ENCODE peak calls at places on chromosomes 4 and X, in ten cellular contexts. One of them, this sample, is unnamed.
A peak's percentile ranks its signal among the peaks of the same experiment; 100 is the strongest.

GRCh38 chr4:173169178-173169427 is 492 bp downstream of the GALNT7 start:
- DNase-seq in HFFc6: no peak
- DNase-seq in endothelial cell: no peak
- DNase-seq in choroid plexus epithelial cell: no peak
- DNase-seq in AG09319: no peak
- DNase-seq in left ventricle myocardium inferior: no peak
- DNase-seq in retinal pigment epithelial cell: no peak
- DNase-seq in AG10803: no peak
- DNase-seq in Panc1: no peak
- DNase-seq in suprapubic skin: no peak
- DNase-seq in this sample: no peak

GRCh38 chr4:105225500-105225899 is 78.8 kb downstream of the TET2 start:
- DNase-seq in HFFc6: no peak
- DNase-seq in endothelial cell: no peak
- DNase-seq in choroid plexus epithelial cell: peak; percentile 4
- DNase-seq in AG09319: no peak
- DNase-seq in left ventricle myocardium inferior: no peak
- DNase-seq in retinal pigment epithelial cell: no peak
- DNase-seq in AG10803: no peak
- DNase-seq in Panc1: no peak
- DNase-seq in suprapubic skin: no peak
- DNase-seq in this sample: no peak

GRCh38 chr4:117455088-117455487 is 369.7 kb upstream of the TRAM1L1 start:
- DNase-seq in HFFc6: no peak
- DNase-seq in endothelial cell: no peak
- DNase-seq in choroid plexus epithelial cell: no peak
- DNase-seq in AG09319: no peak
- DNase-seq in left ventricle myocardium inferior: no peak
- DNase-seq in retinal pigment epithelial cell: no peak
- DNase-seq in AG10803: no peak
- DNase-seq in Panc1: no peak
- DNase-seq in suprapubic skin: no peak
- DNase-seq in this sample: no peak

GRCh38 chrX:150848914-150849365 is 49.5 kb downstream of the CD99L2 start:
- DNase-seq in HFFc6: no peak
- DNase-seq in endothelial cell: no peak
- DNase-seq in choroid plexus epithelial cell: peak; percentile 71
- DNase-seq in AG09319: no peak
- DNase-seq in left ventricle myocardium inferior: no peak
- DNase-seq in retinal pigment epithelial cell: no peak
- DNase-seq in AG10803: no peak
- DNase-seq in Panc1: peak; percentile 95
- DNase-seq in suprapubic skin: no peak
- DNase-seq in this sample: no peak

GRCh38 chr4:9867746-9868425 is 86.5 kb downstream of the DRD5 start:
- DNase-seq in HFFc6: no peak
- DNase-seq in endothelial cell: no peak
- DNase-seq in choroid plexus epithelial cell: no peak
- DNase-seq in AG09319: no peak
- DNase-seq in left ventricle myocardium inferior: no peak
- DNase-seq in retinal pigment epithelial cell: no peak
- DNase-seq in AG10803: no peak
- DNase-seq in Panc1: no peak
- DNase-seq in suprapubic skin: no peak
- DNase-seq in this sample: no peak

GRCh38 chr4:1195894-1196401 is 23.6 kb upstream of the SPON2 start:
- DNase-seq in HFFc6: no peak
- DNase-seq in endothelial cell: no peak
- DNase-seq in choroid plexus epithelial cell: no peak
- DNase-seq in AG09319: no peak
- DNase-seq in left ventricle myocardium inferior: no peak
- DNase-seq in retinal pigment epithelial cell: no peak
- DNase-seq in AG10803: no peak
- DNase-seq in Panc1: no peak
- DNase-seq in suprapubic skin: peak; percentile 51
- DNase-seq in this sample: no peak

GRCh38 chr4:8906991-8907595 is 35.5 kb upstream of the HMX1 start:
- DNase-seq in HFFc6: no peak
- DNase-seq in endothelial cell: no peak
- DNase-seq in choroid plexus epithelial cell: no peak
- DNase-seq in AG09319: no peak
- DNase-seq in left ventricle myocardium inferior: no peak
- DNase-seq in retinal pigment epithelial cell: no peak
- DNase-seq in AG10803: no peak
- DNase-seq in Panc1: no peak
- DNase-seq in suprapubic skin: peak; percentile 33
- DNase-seq in this sample: no peak

GRCh38 chr4:1785592-1785991 is 7.5 kb upstream of the FGFR3 start:
- DNase-seq in HFFc6: no peak
- DNase-seq in endothelial cell: no peak
- DNase-seq in choroid plexus epithelial cell: no peak
- DNase-seq in AG09319: no peak
- DNase-seq in left ventricle myocardium inferior: no peak
- DNase-seq in retinal pigment epithelial cell: no peak
- DNase-seq in AG10803: no peak
- DNase-seq in Panc1: no peak
- DNase-seq in suprapubic skin: no peak
- DNase-seq in this sample: no peak

DNA sequence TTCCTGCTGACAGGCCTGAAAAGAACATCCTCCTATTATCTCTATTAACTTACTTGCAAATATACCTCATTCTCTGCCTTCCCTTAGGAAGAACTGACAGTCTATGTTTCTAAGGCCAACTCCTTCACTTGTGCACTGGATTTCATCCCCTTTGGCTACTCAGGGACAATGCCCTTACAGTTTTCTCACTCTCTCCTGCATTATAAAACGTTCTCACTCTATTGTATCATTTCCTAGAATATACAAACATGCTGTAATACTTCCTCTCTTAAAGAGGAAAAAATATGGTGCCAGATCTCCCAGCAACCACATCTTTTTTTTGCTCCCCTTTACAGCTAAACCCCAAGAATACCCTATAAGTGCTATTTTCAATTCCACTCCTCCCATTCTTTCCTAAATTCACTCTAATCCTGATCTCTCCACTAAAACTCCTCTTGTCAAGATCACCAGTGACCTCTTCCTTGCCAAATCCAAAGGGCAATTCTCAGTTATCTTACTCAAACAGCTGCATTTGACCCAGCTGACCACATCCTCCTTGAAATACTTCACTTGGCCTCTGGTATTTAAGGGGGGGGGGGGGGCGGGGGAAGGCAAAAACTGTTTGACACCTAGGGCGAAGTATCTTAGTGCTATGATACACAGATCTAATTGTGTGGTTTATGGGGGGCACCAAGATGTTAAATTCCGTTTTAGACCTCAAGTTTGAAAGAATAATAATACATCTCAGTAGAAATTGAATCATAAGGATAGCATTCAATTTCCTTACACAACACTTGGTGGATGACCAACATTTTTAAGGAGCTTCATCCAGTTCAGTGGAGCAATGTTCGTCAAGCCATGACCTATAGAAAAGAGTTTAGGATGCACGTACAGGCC is 1.6 kb downstream of the RCHY1 start:
- DNase-seq in HFFc6: peak; percentile 51
- DNase-seq in endothelial cell: peak; percentile 34
- DNase-seq in choroid plexus epithelial cell: peak; percentile 53
- DNase-seq in AG09319: no peak
- DNase-seq in left ventricle myocardium inferior: no peak
- DNase-seq in retinal pigment epithelial cell: no peak
- DNase-seq in AG10803: peak; percentile 77
- DNase-seq in Panc1: no peak
- DNase-seq in suprapubic skin: no peak
- DNase-seq in this sample: no peak
- TF ChIP-seq CTCF in HFFc6: no peak
- TF ChIP-seq CTCF in endothelial cell: no peak
- TF ChIP-seq CTCF in choroid plexus epithelial cell: no peak
- TF ChIP-seq CTCF in AG09319: no peak
- TF ChIP-seq CTCF in left ventricle myocardium inferior: no peak
- TF ChIP-seq CTCF in retinal pigment epithelial cell: no peak
- TF ChIP-seq CTCF in AG10803: no peak
- TF ChIP-seq CTCF in Panc1: no peak
- TF ChIP-seq CTCF in suprapubic skin: no peak
- TF ChIP-seq CTCF in this sample: no peak

GRCh38 chr4:43325220-43325967 is 432.9 kb downstream of the GRXCR1 start:
- DNase-seq in HFFc6: no peak
- DNase-seq in endothelial cell: no peak
- DNase-seq in choroid plexus epithelial cell: peak; percentile 36
- DNase-seq in AG09319: no peak
- DNase-seq in left ventricle myocardium inferior: no peak
- DNase-seq in retinal pigment epithelial cell: no peak
- DNase-seq in AG10803: no peak
- DNase-seq in Panc1: no peak
- DNase-seq in suprapubic skin: no peak
- DNase-seq in this sample: no peak
- TF ChIP-seq CTCF in HFFc6: no peak
- TF ChIP-seq CTCF in endothelial cell: no peak
- TF ChIP-seq CTCF in choroid plexus epithelial cell: no peak
- TF ChIP-seq CTCF in AG09319: no peak
- TF ChIP-seq CTCF in left ventricle myocardium inferior: no peak
- TF ChIP-seq CTCF in retinal pigment epithelial cell: no peak
- TF ChIP-seq CTCF in AG10803: no peak
- TF ChIP-seq CTCF in Panc1: no peak
- TF ChIP-seq CTCF in suprapubic skin: no peak
- TF ChIP-seq CTCF in this sample: no peak

DNA sequence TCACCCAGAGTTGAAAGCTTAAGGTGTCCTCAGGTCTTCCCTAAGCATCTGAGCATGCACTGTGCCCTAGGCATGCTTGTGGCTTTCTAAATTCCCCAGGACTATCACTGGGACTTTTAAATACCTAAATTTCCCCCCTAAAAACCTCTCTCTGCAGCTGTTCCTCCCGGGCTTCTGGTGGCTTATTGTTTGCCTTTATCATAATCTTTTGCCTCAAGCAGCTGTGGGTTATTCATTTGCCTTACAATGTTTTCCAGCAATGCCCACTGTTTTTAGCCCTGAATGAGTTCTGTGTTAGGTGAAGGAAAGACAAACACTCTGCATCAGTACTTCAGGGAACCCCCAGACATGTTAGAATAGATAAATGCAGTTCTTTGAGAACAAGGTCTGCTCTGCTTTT is 455.0 kb downstream of the ZIC3 start:
- DNase-seq in HFFc6: no peak
- DNase-seq in endothelial cell: no peak
- DNase-seq in choroid plexus epithelial cell: no peak
- DNase-seq in AG09319: no peak
- DNase-seq in left ventricle myocardium inferior: no peak
- DNase-seq in retinal pigment epithelial cell: no peak
- DNase-seq in AG10803: no peak
- DNase-seq in Panc1: no peak
- DNase-seq in suprapubic skin: no peak
- DNase-seq in this sample: no peak
- TF ChIP-seq CTCF in HFFc6: no peak
- TF ChIP-seq CTCF in endothelial cell: no peak
- TF ChIP-seq CTCF in choroid plexus epithelial cell: no peak
- TF ChIP-seq CTCF in AG09319: no peak
- TF ChIP-seq CTCF in left ventricle myocardium inferior: no peak
- TF ChIP-seq CTCF in retinal pigment epithelial cell: no peak
- TF ChIP-seq CTCF in AG10803: no peak
- TF ChIP-seq CTCF in Panc1: no peak
- TF ChIP-seq CTCF in suprapubic skin: no peak
- TF ChIP-seq CTCF in this sample: no peak

DNA sequence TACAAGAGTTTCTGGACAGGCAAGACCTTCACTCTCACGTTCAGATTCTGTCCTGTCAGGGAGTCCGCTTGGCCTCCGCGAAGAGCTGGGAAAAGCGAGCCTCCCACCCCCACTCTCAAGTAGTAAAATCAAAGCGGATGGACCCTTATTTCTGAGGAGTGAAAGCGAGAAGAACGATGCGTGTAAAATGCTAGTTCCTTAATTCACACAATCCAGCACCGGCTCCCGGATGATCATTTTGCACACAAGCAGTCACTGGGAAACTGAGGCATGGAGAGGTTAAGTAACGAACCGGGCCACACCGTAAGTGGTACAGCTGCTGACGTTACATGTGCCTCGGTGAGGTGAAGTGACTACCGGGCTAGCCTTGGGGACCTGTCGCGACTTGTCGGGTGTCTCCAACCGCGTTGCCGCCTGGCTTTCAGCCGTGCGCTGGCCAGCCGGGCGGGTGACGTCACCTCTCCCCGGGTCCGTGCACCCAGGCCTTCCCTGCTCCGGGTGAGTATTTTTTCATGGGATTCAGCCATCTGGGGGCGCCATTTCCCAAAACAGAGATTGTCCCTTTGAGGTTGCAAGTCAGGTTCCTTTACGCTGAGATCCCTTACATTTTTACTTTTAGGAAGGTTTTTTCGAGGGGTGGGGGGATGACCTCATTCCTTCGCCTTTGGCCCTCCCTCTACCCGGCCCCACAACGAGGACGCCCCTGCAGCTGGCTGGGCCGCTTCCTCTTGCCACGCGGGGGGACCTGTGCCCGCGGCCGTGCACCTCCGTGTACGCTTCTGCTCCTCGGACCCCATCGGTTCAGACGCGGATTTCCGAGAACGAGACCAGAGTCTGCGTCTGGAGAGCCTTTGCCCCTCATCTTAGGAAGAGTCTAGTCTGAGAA is 3.4 kb upstream of the SFRP2 start:
- DNase-seq in HFFc6: no peak
- DNase-seq in endothelial cell: peak; percentile 82
- DNase-seq in choroid plexus epithelial cell: peak; percentile 37
- DNase-seq in AG09319: no peak
- DNase-seq in left ventricle myocardium inferior: no peak
- DNase-seq in retinal pigment epithelial cell: no peak
- DNase-seq in AG10803: peak; percentile 56
- DNase-seq in Panc1: no peak
- DNase-seq in suprapubic skin: peak; percentile 84
- DNase-seq in this sample: no peak
- TF ChIP-seq CTCF in HFFc6: peak; percentile 53
- TF ChIP-seq CTCF in endothelial cell: peak; percentile 51
- TF ChIP-seq CTCF in choroid plexus epithelial cell: peak; percentile 41
- TF ChIP-seq CTCF in AG09319: peak; percentile 56
- TF ChIP-seq CTCF in left ventricle myocardium inferior: peak; percentile 37
- TF ChIP-seq CTCF in retinal pigment epithelial cell: peak; percentile 62
- TF ChIP-seq CTCF in AG10803: peak; percentile 47
- TF ChIP-seq CTCF in Panc1: peak; percentile 21
- TF ChIP-seq CTCF in suprapubic skin: peak; percentile 16
- TF ChIP-seq CTCF in this sample: peak; percentile 46

DNA sequence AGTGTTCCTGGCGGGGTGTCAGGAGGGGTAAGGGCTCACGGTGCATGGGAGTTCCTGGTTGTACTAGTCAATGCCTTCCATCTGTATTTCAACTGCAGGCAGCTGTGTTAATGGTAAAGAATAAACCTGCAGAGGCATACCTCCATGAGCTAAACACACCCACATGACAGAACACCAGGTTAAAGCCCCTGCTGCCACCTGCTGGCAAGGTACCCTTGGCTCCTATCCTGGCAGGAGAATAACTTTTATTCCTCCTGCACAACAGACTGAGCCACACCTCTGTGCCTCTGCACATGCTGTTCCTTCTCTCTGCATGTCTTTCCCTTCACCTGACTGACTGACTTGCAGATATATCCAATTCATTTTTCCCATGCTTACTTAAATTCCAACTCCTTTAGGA is 11.1 kb downstream of the ITIH6 start:
- DNase-seq in HFFc6: no peak
- DNase-seq in endothelial cell: no peak
- DNase-seq in choroid plexus epithelial cell: no peak
- DNase-seq in AG09319: no peak
- DNase-seq in left ventricle myocardium inferior: no peak
- DNase-seq in retinal pigment epithelial cell: no peak
- DNase-seq in AG10803: no peak
- DNase-seq in Panc1: no peak
- DNase-seq in suprapubic skin: no peak
- DNase-seq in this sample: no peak
- TF ChIP-seq CTCF in HFFc6: no peak
- TF ChIP-seq CTCF in endothelial cell: no peak
- TF ChIP-seq CTCF in choroid plexus epithelial cell: peak; percentile 27
- TF ChIP-seq CTCF in AG09319: no peak
- TF ChIP-seq CTCF in left ventricle myocardium inferior: no peak
- TF ChIP-seq CTCF in retinal pigment epithelial cell: peak; percentile 26
- TF ChIP-seq CTCF in AG10803: no peak
- TF ChIP-seq CTCF in Panc1: peak; percentile 32
- TF ChIP-seq CTCF in suprapubic skin: no peak
- TF ChIP-seq CTCF in this sample: peak; percentile 24

This sample was measured in esophagus squamous epithelium.